ENCODE peak calls at places on chromosome 6, in four cellular contexts. Y is CD8-positive, alpha-beta T cell; Z is CD4-positive, alpha-beta memory T cell; Q is Peyer's patch. S is an unnamed sample.

GRCh38 chr6:169454204-169454871 is 200.7 kb upstream of the THBS2 start:
- DNase-seq in Y (no peak), Z (no peak), Q (no peak), S (peak; percentile 42)

GRCh38 chr6:140346461-140346860 is 972.0 kb upstream of the CITED2 start:
- DNase-seq in Y (no peak), Z (no peak), Q (no peak), S (peak; percentile 47)

GRCh38 chr6:137880633-137881521 is 13.8 kb downstream of the TNFAIP3 start:
- DNase-seq in Y (no peak), Z (peak; percentile 43), Q (no peak), S (no peak)

GRCh38 chr6:121158924-121159323 is 175.4 kb downstream of the TBC1D32 start:
- DNase-seq in Y (no peak), Z (no peak), Q (no peak), S (no peak)

GRCh38 chr6:150745896-150746295 is 119.6 kb upstream of the MTHFD1L start:
- DNase-seq in Y (no peak), Z (no peak), Q (no peak), S (no peak)

GRCh38 chr6:87907521-87907920 is 140.1 kb upstream of the SPACA1 start:
- DNase-seq in Y (no peak), Z (no peak), Q (no peak), S (no peak)

GRCh38 chr6:41055149-41055548 is 2.1 kb downstream of the APOBEC2 start:
- DNase-seq in Y (no peak), Z (no peak), Q (no peak), S (no peak)

GRCh38 chr6:158284340-158285210 is 27.7 kb upstream of the TULP4 start:
- DNase-seq in Y (no peak), Z (peak; percentile 36), Q (peak; percentile 25), S (peak; percentile 81)

GRCh38 chr6:14074723-14075503 is 42.7 kb upstream of the CD83 start:
- DNase-seq in Y (no peak), Z (peak; percentile 57), Q (no peak), S (peak; percentile 67)

GRCh38 chr6:116144590-116144989 is 18.7 kb upstream of the COL10A1 start:
- DNase-seq in Y (no peak), Z (no peak), Q (no peak), S (peak; percentile 74)

GRCh38 chr6:78909391-78909790 is 42.0 kb downstream of the IRAK1BP1 start:
- DNase-seq in Y (no peak), Z (no peak), Q (no peak), S (peak; percentile 92)

GRCh38 chr6:99225172-99225571 is 124.3 kb downstream of the FAXC start:
- DNase-seq in Y (no peak), Z (no peak), Q (no peak), S (no peak)

GRCh38 chr6:138765896-138766487 is 7.6 kb upstream of the CCDC28A start:
- DNase-seq in Y (no peak), Z (peak; percentile 34), Q (no peak), S (peak; percentile 79)

GRCh38 chr6:119308994-119309657 is 40.4 kb downstream of the MAN1A1 start:
- DNase-seq in Y (no peak), Z (no peak), Q (no peak), S (peak; percentile 46)

DNA sequence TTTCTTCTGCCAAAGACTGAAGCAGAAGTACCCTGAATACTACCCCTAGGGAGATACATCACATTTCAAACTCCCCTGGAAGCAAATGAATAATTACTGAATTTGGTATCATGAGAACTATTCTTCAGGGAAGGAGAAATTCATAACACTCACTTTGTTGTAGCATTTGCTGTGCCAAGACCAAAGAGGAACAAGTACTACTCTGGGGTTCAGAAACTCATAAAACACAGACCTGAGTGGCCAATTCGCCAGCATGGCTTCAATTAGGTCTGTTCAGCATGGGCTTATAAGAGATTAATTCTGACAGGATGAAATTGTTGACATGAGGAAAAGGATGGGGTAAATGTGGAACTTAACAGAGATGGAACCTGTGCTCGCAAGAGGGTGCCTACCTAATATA is 6.5 kb downstream of the ELOVL5 start:
- DNase-seq in Y (no peak), Z (no peak), Q (no peak), S (no peak)
- H3K4me1 ChIP-seq in Y (peaks cover 68% of the 10 kb centered on the region), Z (peaks cover 95% of the 10 kb centered on the region), Q (peaks cover 33% of the 10 kb centered on the region), S (peaks cover 74% of the 10 kb centered on the region)

DNA sequence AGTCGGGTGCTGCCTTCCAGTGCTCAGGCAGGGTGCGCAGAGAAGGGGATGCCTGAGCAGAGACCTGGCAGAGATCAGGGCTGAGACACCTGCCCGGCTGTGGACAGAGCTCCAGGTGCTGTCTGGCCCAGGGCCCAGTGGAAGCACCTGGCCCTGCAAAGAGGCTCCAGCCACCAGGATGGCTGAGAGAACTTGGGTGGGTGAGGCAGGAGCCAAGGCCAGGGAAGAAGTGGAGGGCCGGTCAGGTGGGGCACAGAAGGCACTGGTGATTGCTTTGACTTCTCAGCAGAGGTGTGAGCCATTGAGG is 31.2 kb downstream of the PNLDC1 start:
- DNase-seq in Y (no peak), Z (no peak), Q (no peak), S (no peak)
- H3K4me1 ChIP-seq in Y (peaks cover 30% of the 10 kb centered on the region), Z (peaks cover 4% of the 10 kb centered on the region), Q (no peaks in the 10 kb centered on the region), S (peaks cover 17% of the 10 kb centered on the region)

GRCh38 chr6:53932502-53932901 is 137.7 kb downstream of the LRRC1 start:
- DNase-seq in Y (no peak), Z (no peak), Q (no peak), S (no peak)
- H3K4me1 ChIP-seq in Y (no peaks in the 10 kb centered on the region), Z (no peaks in the 10 kb centered on the region), Q (peaks cover 8% of the 10 kb centered on the region), S (peaks cover 12% of the 10 kb centered on the region)

GRCh38 chr6:167856474-167856873 is 29.8 kb downstream of the AFDN start:
- DNase-seq in Y (no peak), Z (no peak), Q (no peak), S (no peak)
- H3K4me1 ChIP-seq in Y (no peaks in the 10 kb centered on the region), Z (no peaks in the 10 kb centered on the region), Q (no peaks in the 10 kb centered on the region), S (peaks cover 43% of the 10 kb centered on the region)

DNA sequence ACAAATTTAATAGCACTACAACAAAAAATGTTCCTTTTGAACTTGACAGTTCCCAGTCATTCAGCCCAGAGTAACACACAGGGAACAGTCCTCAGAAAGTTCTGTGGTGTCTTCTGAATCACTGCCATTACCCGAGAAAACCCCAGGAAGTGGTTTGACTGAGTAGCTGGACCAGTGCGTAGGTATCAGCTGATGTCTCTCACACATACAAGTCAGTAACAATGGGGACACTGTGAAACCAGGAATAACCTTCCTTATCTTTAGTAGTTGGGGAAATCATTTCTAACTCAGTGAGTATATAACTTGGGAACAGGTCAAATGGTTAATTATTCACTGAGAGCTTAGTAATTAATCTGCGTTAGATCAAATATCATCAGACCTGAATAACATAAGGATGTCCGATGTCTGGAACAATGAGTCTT is 73.1 kb downstream of the HIVEP2 start:
- DNase-seq in Y (peak; percentile 35), Z (peak; percentile 64), Q (peak; percentile 76), S (peak; percentile 42)
- H3K4me1 ChIP-seq in Y (peaks cover 70% of the 10 kb centered on the region), Z (peaks cover 94% of the 10 kb centered on the region), Q (peaks cover 39% of the 10 kb centered on the region), S (peaks cover 51% of the 10 kb centered on the region)

S was measured in adipocyte.